ENCODE peak calls at places on chromosomes 12 and 14, in eight cellular contexts. R is uterus, N is AG09309, A is heart right ventricle, U is neural progenitor cell, F is WTC11, W is GM12864, X is AG10803. K is an unnamed sample.

GRCh38 chr12:97941686-97942354 is 479.2 kb downstream of the RMST start:
- DNase-seq in W (no peak), R (no peak), A (no peak), N (no peak), X (no peak), U (no peak), F (no peak), K (no peak)

GRCh38 chr12:120365675-120366340 is 3.2 kb downstream of the MSI1 start:
- DNase-seq in U (no peak), X (no peak), R (no peak), W (no peak), A (no peak), F (no peak), N (no peak), K (no peak)

GRCh38 chr14:100726467-100726811 is 253 bp upstream of the DLK1 start:
- DNase-seq in R (no peak), X (no peak), F (peak; percentile 42), N (no peak), U (peak; percentile 70), W (no peak), A (no peak), K (no peak)

GRCh38 chr12:38911611-38912010 is 6.2 kb upstream of the CPNE8 start:
- DNase-seq in N (no peak), R (no peak), X (no peak), W (no peak), U (no peak), A (no peak), F (no peak), K (no peak)

GRCh38 chr12:13504074-13504473 is 307.5 kb downstream of the EMP1 start:
- DNase-seq in A (no peak), W (no peak), N (no peak), X (peak; percentile 5), U (no peak), R (no peak), F (no peak), K (no peak)

GRCh38 chr12:47985596-47986265 is 18.5 kb downstream of the COL2A1 start:
- DNase-seq in U (no peak), X (no peak), N (no peak), F (no peak), W (no peak), R (no peak), A (no peak), K (no peak)

GRCh38 chr12:110780448-110780847 is 37.8 kb upstream of the PPP1CC start:
- DNase-seq in N (no peak), R (no peak), X (no peak), W (no peak), U (no peak), F (no peak), A (no peak), K (no peak)

GRCh38 chr12:53290661-53291060 is 4.7 kb upstream of the PFDN5 start:
- DNase-seq in N (no peak), F (no peak), A (no peak), R (no peak), U (no peak), X (no peak), W (no peak), K (peak; percentile 23)

GRCh38 chr12:78473561-78473960 is 391.0 kb upstream of the SYT1 start:
- DNase-seq in U (no peak), N (no peak), A (no peak), R (no peak), F (no peak), W (no peak), X (no peak), K (no peak)

GRCh38 chr12:78473136-78473535 is 391.4 kb upstream of the SYT1 start:
- DNase-seq in U (no peak), R (no peak), X (peak; percentile 9), N (no peak), W (no peak), A (no peak), F (no peak), K (no peak)

DNA sequence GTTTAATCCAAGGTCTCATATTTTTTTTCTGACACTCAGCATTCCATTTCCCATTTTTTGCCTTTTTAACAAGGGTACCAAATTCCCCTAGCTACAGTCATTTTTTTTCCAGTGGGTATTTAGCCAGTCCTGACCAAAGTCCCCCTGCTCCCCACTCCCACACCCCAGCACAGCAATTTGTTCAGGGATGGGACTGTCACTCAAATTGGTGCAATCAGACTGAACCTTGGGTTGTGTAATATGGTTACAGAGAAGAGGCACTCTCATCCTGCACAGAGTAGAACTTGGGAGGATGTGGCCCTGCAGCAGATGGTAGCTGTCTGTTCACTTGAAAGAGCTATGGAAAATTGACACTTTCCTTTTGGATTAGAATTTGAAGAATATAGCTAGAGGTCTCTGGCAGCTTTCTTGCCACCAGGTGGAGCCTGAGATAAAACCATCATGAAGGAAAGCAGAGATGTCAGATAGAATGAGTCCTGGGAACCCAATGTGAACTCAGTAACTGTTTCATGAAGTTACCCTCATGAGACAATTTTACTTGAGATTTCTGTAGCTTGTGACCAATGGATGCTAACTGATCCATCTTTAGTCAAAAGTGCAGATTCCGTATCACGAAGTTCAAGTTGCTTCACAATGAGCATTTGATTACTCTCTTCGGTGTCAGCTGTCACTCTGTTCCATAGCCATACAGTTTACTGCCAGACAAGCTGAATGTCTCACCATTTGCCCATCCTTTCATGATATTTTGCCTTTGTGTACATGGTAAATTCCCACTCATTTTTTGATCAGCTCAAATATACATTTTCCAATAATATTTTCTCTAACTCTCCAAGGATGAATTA is 394.0 kb upstream of the SYT1 start:
- DNase-seq in R (no peak), N (peak; percentile 20), A (no peak), F (peak; percentile 44), U (peak; percentile 60), X (peak; percentile 50), W (no peak), K (peak; percentile 46)
- TF ChIP-seq CTCF in R (peak; percentile 26), N (peak; percentile 74), A (peak; percentile 11), F (peak; percentile 31), U (peak; percentile 69), X (peak; percentile 65), W (peak; percentile 49), K (peak; percentile 83)

GRCh38 chr12:71756054-71756675 is 1.5 kb downstream of the RAB21 start:
- DNase-seq in A (no peak), R (no peak), F (no peak), N (no peak), X (peak; percentile 17), U (no peak), W (no peak), K (no peak)

GRCh38 chr12:71759941-71760340 is 5.3 kb downstream of the RAB21 start:
- DNase-seq in F (no peak), R (no peak), X (no peak), A (no peak), U (no peak), W (no peak), N (no peak), K (no peak)

GRCh38 chr12:71755146-71755892 is 656 bp downstream of the RAB21 start:
- DNase-seq in N (no peak), X (peak; percentile 66), A (peak; percentile 30), R (peak; percentile 30), U (peak; percentile 12), W (peak; percentile 33), F (no peak), K (peak; percentile 56)

GRCh38 chr12:71752887-71753286 is 1.8 kb upstream of the RAB21 start:
- DNase-seq in R (no peak), N (no peak), W (no peak), U (no peak), F (no peak), A (no peak), X (no peak), K (no peak)

DNA sequence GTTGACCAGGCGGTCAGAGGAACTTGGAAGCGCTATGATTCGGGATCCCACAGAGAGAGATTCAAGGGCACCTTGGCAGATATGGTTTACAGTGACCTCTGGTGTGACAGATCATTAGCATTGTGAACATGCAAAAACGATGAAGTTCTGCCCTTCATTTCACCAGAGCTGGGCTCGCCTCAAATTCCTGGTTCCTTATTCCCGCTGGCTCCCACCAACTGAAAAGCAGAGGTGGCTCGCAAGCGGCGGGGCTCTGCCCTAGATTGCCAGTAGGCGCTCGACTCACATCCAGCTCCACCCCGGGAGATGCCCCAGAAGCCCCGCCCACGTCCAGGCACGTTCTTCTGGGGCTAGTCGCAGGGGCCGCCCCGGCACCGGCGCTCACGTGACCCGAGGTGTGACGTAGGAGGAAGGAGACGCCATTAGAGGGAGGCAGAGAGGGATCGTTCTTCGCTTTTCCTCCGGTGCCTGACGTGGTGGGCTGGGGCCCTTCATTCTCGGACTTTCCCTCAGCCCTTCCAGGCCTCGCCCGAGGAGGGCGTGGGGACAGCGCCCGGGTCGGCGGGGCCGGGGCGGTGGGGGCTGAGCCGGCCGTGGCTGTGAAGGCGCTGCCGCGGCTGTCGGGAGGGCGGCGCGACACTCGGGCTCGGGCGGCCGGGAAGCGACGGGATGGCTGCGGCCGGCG is at the start of gene RAB21:
- DNase-seq in U (peak; percentile 98), R (peak; percentile 98), A (peak; percentile 99), X (peak; percentile 96), N (peak; percentile 81), W (peak; percentile 89), F (peak; percentile 99), K (peak; percentile 96)
- TF ChIP-seq CTCF in U (peak; percentile 22), R (peak; percentile 53), A (peak; percentile 47), X (peak; percentile 27), N (peak; percentile 35), W (peak; percentile 18), F (no peak), K (peak; percentile 58)

DNA sequence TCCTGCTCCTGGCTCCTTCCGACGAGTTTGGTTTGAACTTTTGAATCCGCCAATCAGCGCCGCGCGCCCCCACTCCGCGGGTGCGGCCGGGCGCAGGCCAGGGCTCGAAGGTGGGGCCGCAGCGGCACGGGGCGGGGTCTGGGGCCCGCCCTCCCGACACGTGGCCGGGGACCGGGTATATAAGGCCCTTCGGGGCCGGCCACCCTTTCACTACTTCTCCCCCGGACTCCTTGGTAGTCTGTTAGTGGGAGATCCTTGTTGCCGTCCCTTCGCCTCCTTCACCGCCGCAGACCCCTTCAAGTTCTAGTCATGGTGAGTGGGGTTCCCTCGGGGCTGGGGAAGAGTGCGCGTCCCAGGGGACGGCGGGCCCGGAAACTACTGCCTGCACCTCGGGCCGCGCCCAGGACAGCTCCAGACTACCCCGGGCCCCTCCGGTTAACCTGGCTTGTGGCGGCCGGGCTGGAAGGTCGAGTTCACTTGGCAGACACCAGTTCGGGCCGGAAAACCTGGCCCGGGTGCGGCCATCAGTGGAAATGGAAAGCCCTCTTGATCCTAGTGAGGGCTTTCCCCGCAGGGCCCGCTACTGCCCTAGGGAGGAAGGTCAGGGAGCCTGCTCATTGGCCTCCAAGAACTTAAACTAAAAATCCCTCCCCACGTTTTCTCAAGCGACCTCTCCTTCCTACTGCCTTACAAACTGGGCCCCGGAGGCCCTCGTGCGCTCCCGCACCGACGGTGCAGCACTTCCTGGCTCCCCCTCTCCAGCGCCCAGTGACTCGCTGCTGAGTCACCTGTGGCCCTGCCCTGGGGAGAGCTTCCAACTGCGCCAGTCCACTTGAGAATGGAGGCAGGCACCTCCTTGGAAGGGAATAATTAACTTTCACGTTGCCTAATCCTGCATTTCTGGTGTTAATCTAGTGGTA is at the start of gene TUBA1C:
- DNase-seq in W (peak; percentile 69), X (peak; percentile 95), U (peak; percentile 95), R (peak; percentile 88), F (peak; percentile 94), A (peak; percentile 90), N (peak; percentile 84), K (peak; percentile 92)
- TF ChIP-seq CTCF in W (no peak), X (no peak), U (no peak), R (peak; percentile 2), F (no peak), A (no peak), N (peak; percentile 11), K (peak; percentile 33)

DNA sequence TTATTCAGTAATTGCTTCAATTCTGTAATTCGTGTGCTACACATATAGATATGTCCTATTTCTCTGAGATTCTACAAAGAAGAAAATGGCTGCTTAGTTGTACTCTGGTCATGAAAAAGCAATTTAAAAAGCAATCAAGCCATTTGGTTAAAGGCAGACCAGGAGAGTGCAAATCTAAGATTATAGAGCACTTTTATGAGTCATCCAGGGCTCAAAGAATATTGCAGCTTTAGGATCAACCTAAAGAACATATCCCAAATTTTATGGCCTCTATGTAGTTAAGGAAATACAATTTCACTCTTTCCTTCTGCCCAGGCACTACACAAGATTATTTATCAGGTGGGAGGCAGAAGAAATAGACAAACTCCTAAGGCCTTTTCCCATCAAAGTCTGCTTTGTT is 332.8 kb downstream of the SEC23A start:
- DNase-seq in R (no peak), U (no peak), A (no peak), W (no peak), X (no peak), N (no peak), F (no peak), K (no peak)
- TF ChIP-seq CTCF in R (no peak), U (no peak), A (no peak), W (no peak), X (no peak), N (no peak), F (no peak), K (no peak)